ENCODE peak calls at places on chromosomes 5 and 9, in ten cellular contexts. G is testis, P is IMR-90, U is body of pancreas, H is HCT116, A is ovary, W is sigmoid colon, L is lower leg skin, B is stomach, V is gastrocnemius medialis. O is an unnamed sample.
A peak's percentile ranks its signal among the peaks of the same experiment; 100 is the strongest.

GRCh38 chr5:57993866-57994265 is 466.0 kb downstream of the PLK2 start:
- DNase-seq in A (no peak), H (no peak), V (no peak), W (no peak), L (no peak), P (no peak), B (no peak), G (no peak), U (no peak), O (no peak)

GRCh38 chr5:56090793-56091460 is 96.2 kb upstream of the IL6ST start:
- DNase-seq in B (no peak), G (no peak), V (no peak), P (no peak), U (no peak), H (no peak), A (no peak), W (no peak), L (no peak), O (no peak)

GRCh38 chr5:61304611-61305369 is 27.3 kb upstream of the ZSWIM6 start:
- DNase-seq in W (no peak), B (peak; percentile 75), A (no peak), P (peak; percentile 94), V (no peak), G (no peak), U (peak; percentile 77), L (no peak), H (peak; percentile 55), O (no peak)

GRCh38 chr5:123571927-123572326 is 60.0 kb downstream of the CSNK1G3 start:
- DNase-seq in P (no peak), W (no peak), G (no peak), H (no peak), U (no peak), V (no peak), A (no peak), B (no peak), L (no peak), O (peak; percentile 23)

GRCh38 chr5:163790497-163790896 is 285.1 kb downstream of the MAT2B start:
- DNase-seq in A (no peak), W (no peak), U (no peak), G (no peak), H (no peak), L (no peak), P (no peak), B (no peak), V (no peak), O (no peak)

GRCh38 chr9:19922476-19923118 is 133.8 kb upstream of the SLC24A2 start:
- DNase-seq in A (peak; percentile 35), L (no peak), H (peak; percentile 15), B (no peak), P (peak; percentile 46), U (peak; percentile 16), G (peak; percentile 59), W (no peak), V (no peak), O (peak; percentile 42)

GRCh38 chr5:139246394-139246793 is 47.1 kb upstream of the MATR3 start:
- DNase-seq in H (no peak), G (no peak), P (peak; percentile 60), V (no peak), B (no peak), A (no peak), U (peak; percentile 29), L (no peak), W (no peak), O (peak; percentile 95)

GRCh38 chr5:83387041-83387440 is 84.5 kb upstream of the VCAN start:
- DNase-seq in W (no peak), H (no peak), V (no peak), A (no peak), L (no peak), U (no peak), G (no peak), P (peak; percentile 11), B (no peak), O (no peak)

DNA sequence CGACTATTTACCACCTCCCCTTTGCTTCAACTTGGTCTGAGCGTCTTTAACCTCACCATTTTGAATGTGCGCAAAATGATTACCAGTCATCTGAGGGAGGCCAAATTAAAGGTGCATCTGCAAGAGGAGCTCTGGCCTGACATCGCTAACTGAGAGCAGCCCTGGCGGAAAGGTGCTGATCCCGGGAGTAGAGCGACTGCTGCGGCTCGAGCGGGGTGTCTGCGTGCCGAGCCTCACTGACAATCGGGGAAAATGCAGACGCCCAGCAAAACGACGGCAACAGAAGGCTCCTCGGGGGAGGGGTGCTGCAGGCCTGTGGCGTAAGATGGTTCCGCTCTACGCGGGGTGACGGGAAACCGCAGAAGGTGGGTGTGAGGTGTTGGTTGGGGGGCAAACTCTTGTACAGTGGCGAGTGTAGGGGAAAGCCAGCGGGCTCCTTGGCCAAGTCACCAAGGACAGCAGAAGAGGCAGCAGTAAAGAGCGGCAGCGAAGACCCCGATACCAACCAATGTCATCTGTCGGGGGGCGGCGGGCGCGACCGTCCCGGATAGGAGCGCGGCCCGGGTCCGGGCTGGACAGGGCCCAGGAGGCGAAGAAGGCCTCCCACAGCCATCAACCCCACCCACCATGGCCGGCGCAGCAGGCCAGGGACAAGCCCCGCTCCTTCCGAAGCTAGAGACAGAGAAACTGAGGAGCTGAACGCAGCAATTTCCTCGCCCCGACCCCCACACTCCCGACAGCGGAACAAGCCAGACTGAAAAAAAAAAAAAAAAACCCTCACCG is 522 bp downstream of the PJA2 start:
- DNase-seq in W (peak; percentile 89), H (peak; percentile 22), B (peak; percentile 65), U (peak; percentile 83), P (peak; percentile 80), V (peak; percentile 64), A (peak; percentile 71), L (peak; percentile 93), G (peak; percentile 82), O (peak; percentile 92)
- TF ChIP-seq POLR2A in W (no peak), H (no peak), B (no peak), U (no peak), P (peak; percentile 73), V (no peak), A (no peak), L (no peak), G (no peak), O (peak; percentile 58)

DNA sequence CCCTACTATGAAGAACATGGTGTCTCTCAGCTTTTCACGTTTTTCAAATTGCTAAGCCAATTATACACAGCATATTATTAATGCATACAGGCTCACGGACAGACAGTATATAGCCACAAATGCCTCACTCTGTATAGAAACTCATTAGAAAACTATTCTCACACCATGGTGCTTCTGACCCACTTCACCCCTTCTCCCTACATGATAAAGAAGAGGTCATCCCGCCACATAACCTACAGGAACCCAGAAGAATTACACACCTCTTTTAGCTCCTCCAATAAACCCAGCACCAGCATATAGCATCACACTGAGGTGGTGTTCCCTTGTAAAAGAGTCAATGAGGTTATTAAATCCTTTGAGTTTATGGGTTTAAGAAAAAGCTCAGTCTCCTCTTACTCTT is 5.6 kb downstream of the TLE1 start:
- DNase-seq in A (no peak), G (no peak), L (no peak), U (no peak), H (no peak), P (no peak), B (no peak), V (no peak), W (no peak), O (no peak)
- TF ChIP-seq CTCF in A (no peak), G (no peak), L (no peak), U (no peak), H (no peak), P (no peak), B (no peak), V (no peak), W (no peak), O (no peak)

GRCh38 chr5:157509587-157509986 is 49.6 kb downstream of the NIPAL4 start:
- DNase-seq in P (no peak), V (no peak), H (no peak), L (no peak), G (no peak), U (no peak), B (no peak), A (no peak), W (no peak), O (no peak)

GRCh38 chr5:157505496-157505895 is 45.5 kb downstream of the NIPAL4 start:
- DNase-seq in G (no peak), V (no peak), H (no peak), W (peak; percentile 35), A (no peak), U (no peak), B (no peak), P (no peak), L (no peak), O (no peak)

GRCh38 chr5:157506066-157506590 is 46.1 kb downstream of the NIPAL4 start:
- DNase-seq in H (no peak), U (no peak), B (no peak), G (no peak), L (no peak), W (no peak), P (no peak), A (no peak), V (no peak), O (no peak)

GRCh38 chr5:157510682-157511081 is 50.7 kb downstream of the NIPAL4 start:
- DNase-seq in H (no peak), A (no peak), L (no peak), P (no peak), V (no peak), B (no peak), U (no peak), W (no peak), G (no peak), O (no peak)

DNA sequence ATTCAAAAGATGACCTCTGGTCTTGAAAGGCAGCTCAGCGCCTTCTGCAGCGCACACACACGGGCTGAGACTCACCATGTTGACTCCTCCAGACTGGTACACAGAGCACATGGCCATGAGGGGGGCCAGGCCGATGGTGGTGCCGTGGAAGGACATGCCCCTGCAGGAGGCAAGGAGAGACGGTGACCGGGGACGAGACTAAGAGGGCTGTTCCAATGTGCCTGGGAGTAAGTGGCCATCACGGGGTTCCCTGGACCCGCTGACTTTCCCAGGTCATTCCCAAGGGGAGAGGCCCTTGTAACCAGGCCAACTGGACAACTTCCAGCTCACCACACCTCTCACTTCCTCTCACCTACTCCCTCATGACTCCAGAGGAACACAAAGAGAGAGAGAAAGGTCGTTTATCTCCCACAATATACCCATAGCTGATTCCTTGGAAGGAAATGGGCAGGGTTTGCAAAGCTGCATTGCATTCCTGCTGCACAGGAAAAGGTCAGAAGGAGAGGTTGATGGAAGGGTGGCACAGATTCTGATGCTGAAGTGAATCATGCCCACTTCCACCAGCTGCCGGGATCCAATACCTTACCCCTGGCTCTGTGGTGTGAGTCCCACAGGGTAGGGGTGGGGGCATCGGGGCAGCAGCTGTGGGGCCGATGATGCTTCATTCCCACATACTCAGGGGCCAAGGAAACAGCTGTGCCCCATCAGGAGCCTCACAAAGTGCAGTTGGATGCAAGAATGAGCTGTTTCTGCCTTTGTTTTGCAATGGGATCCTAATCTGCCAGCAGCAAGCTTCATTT is 47.2 kb downstream of the NIPAL4 start:
- DNase-seq in P (peak; percentile 68), H (no peak), W (no peak), B (peak; percentile 54), G (no peak), U (no peak), V (no peak), A (no peak), L (no peak), O (no peak)
- TF ChIP-seq POLR2A in P (no peak), H (no peak), W (no peak), B (no peak), G (no peak), U (no peak), V (no peak), A (no peak), L (no peak), O (no peak)

DNA sequence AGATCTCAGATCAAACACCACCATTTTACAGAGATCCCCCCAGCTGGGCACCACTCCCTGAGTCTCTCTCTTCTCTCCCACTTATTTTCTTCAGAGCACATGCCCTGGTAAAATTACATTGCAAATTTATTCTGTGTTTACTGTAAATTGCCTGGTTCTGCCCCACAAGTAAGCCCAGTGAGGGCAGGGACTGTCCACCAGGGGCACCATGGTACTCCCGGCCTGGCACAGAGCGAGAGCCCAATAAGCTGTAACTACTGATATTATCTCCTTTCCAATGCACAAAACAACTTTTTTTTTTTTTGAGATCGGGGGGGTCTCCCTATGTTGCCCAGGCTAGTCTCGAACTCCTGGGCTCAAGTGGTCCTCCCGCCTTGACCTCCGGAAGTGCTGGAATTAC is 123.0 kb downstream of the PAX5 start:
- DNase-seq in L (peak; percentile 52), B (no peak), H (no peak), V (no peak), A (no peak), P (no peak), U (no peak), W (peak; percentile 32), G (no peak), O (no peak)
- TF ChIP-seq CTCF in L (no peak), B (no peak), H (peak; percentile 18), V (no peak), A (no peak), P (no peak), U (no peak), W (no peak), G (no peak), O (peak; percentile 17)